ENCODE peak calls at places on chromosomes 13 and 19, in five cellular contexts. One of them, this sample, is unnamed.

GRCh38 chr19:5775668-5776309 is 8.8 kb downstream of the PRR22 start:
- DNase-seq in CD8-positive, alpha-beta T cell: no peak
- DNase-seq in GM10248: no peak
- DNase-seq in AG09309: peak
- DNase-seq in cardiac muscle cell: peak
- DNase-seq in this sample: no peak

GRCh38 chr19:30087381-30088138 is 145.5 kb downstream of the URI1 start:
- DNase-seq in CD8-positive, alpha-beta T cell: no peak
- DNase-seq in AG09309: no peak
- DNase-seq in GM10248: no peak
- DNase-seq in cardiac muscle cell: no peak
- DNase-seq in this sample: no peak

GRCh38 chr13:113047587-113047986 is 58.0 kb upstream of the F7 start:
- DNase-seq in GM10248: no peak
- DNase-seq in CD8-positive, alpha-beta T cell: no peak
- DNase-seq in AG09309: no peak
- DNase-seq in cardiac muscle cell: no peak
- DNase-seq in this sample: no peak

GRCh38 chr19:33394006-33394722 is 20.7 kb downstream of the CEBPG start:
- DNase-seq in AG09309: peak
- DNase-seq in CD8-positive, alpha-beta T cell: no peak
- DNase-seq in GM10248: no peak
- DNase-seq in cardiac muscle cell: peak
- DNase-seq in this sample: no peak

GRCh38 chr19:3120611-3121231 is 15.1 kb upstream of the GNA15 start:
- DNase-seq in GM10248: no peak
- DNase-seq in cardiac muscle cell: no peak
- DNase-seq in AG09309: no peak
- DNase-seq in CD8-positive, alpha-beta T cell: no peak
- DNase-seq in this sample: no peak

GRCh38 chr13:73273276-73273675 is 214.5 kb downstream of the KLF5 start:
- DNase-seq in AG09309: no peak
- DNase-seq in cardiac muscle cell: no peak
- DNase-seq in GM10248: no peak
- DNase-seq in CD8-positive, alpha-beta T cell: no peak
- DNase-seq in this sample: no peak

GRCh38 chr13:61812286-61812685 is 396.6 kb upstream of the PCDH20 start:
- DNase-seq in AG09309: no peak
- DNase-seq in CD8-positive, alpha-beta T cell: no peak
- DNase-seq in cardiac muscle cell: no peak
- DNase-seq in GM10248: no peak
- DNase-seq in this sample: no peak

GRCh38 chr19:18895828-18896341 is at the start of gene CERS1:
- DNase-seq in CD8-positive, alpha-beta T cell: no peak
- DNase-seq in cardiac muscle cell: no peak
- DNase-seq in GM10248: no peak
- DNase-seq in AG09309: no peak
- DNase-seq in this sample: no peak

GRCh38 chr19:51327066-51327985 is 14.6 kb downstream of the VSIG10L start:
- DNase-seq in CD8-positive, alpha-beta T cell: no peak
- DNase-seq in AG09309: no peak
- DNase-seq in GM10248: peak
- DNase-seq in cardiac muscle cell: peak
- DNase-seq in this sample: no peak

GRCh38 chr19:55146078-55146647 is 2.8 kb downstream of the TNNT1 start:
- DNase-seq in cardiac muscle cell: peak
- DNase-seq in GM10248: peak
- DNase-seq in AG09309: no peak
- DNase-seq in CD8-positive, alpha-beta T cell: no peak
- DNase-seq in this sample: no peak

GRCh38 chr19:51339313-51339686 is 2.6 kb downstream of the VSIG10L start:
- DNase-seq in AG09309: no peak
- DNase-seq in CD8-positive, alpha-beta T cell: no peak
- DNase-seq in GM10248: no peak
- DNase-seq in cardiac muscle cell: no peak
- DNase-seq in this sample: no peak

GRCh38 chr13:95083758-95084157 is 217.5 kb downstream of the ABCC4 start:
- DNase-seq in AG09309: peak
- DNase-seq in GM10248: no peak
- DNase-seq in CD8-positive, alpha-beta T cell: no peak
- DNase-seq in cardiac muscle cell: peak
- DNase-seq in this sample: no peak

GRCh38 chr19:45443462-45444317 is 20.0 kb upstream of the ERCC1 start:
- DNase-seq in GM10248: peak
- DNase-seq in AG09309: no peak
- DNase-seq in CD8-positive, alpha-beta T cell: peak
- DNase-seq in cardiac muscle cell: peak
- DNase-seq in this sample: no peak

GRCh38 chr13:34408635-34409034 is 533.4 kb upstream of the NBEA start:
- DNase-seq in cardiac muscle cell: no peak
- DNase-seq in GM10248: no peak
- DNase-seq in CD8-positive, alpha-beta T cell: no peak
- DNase-seq in AG09309: no peak
- DNase-seq in this sample: no peak

GRCh38 chr19:30222993-30223865 is 149.0 kb upstream of the ZNF536 start:
- DNase-seq in AG09309: no peak
- DNase-seq in GM10248: no peak
- DNase-seq in cardiac muscle cell: no peak
- DNase-seq in CD8-positive, alpha-beta T cell: no peak
- DNase-seq in this sample: no peak

GRCh38 chr19:37932985-37933953 is 26.3 kb downstream of the SIPA1L3 start:
- DNase-seq in GM10248: no peak
- DNase-seq in cardiac muscle cell: peak
- DNase-seq in CD8-positive, alpha-beta T cell: no peak
- DNase-seq in AG09309: no peak
- DNase-seq in this sample: no peak

GRCh38 chr19:6020972-6021805 is 43.2 kb upstream of the RANBP3 start:
- DNase-seq in GM10248: no peak
- DNase-seq in cardiac muscle cell: no peak
- DNase-seq in AG09309: no peak
- DNase-seq in CD8-positive, alpha-beta T cell: no peak
- DNase-seq in this sample: no peak

GRCh38 chr19:1862424-1863307 is 713 bp downstream of the KLF16 start:
- DNase-seq in CD8-positive, alpha-beta T cell: no peak
- DNase-seq in AG09309: no peak
- DNase-seq in cardiac muscle cell: no peak
- DNase-seq in GM10248: peak
- DNase-seq in this sample: no peak

GRCh38 chr13:76596216-76596615 is 290.0 kb downstream of the KCTD12 start:
- DNase-seq in AG09309: no peak
- DNase-seq in cardiac muscle cell: no peak
- DNase-seq in CD8-positive, alpha-beta T cell: no peak
- DNase-seq in GM10248: no peak
- DNase-seq in this sample: no peak

GRCh38 chr13:20186771-20187170 is 6.0 kb downstream of the GJB2 start:
- DNase-seq in cardiac muscle cell: no peak
- DNase-seq in GM10248: no peak
- DNase-seq in AG09309: no peak
- DNase-seq in CD8-positive, alpha-beta T cell: no peak
- DNase-seq in this sample: no peak

GRCh38 chr13:110705356-110705825 is 525 bp downstream of the CARS2 start:
- DNase-seq in cardiac muscle cell: no peak
- DNase-seq in GM10248: no peak
- DNase-seq in AG09309: no peak
- DNase-seq in CD8-positive, alpha-beta T cell: no peak
- DNase-seq in this sample: no peak

GRCh38 chr19:18202759-18203407 is 959 bp downstream of the RAB3A start:
- DNase-seq in AG09309: no peak
- DNase-seq in cardiac muscle cell: peak
- DNase-seq in GM10248: peak
- DNase-seq in CD8-positive, alpha-beta T cell: no peak
- DNase-seq in this sample: no peak

GRCh38 chr19:4183967-4184717 is 1.7 kb downstream of the ANKRD24 start:
- DNase-seq in CD8-positive, alpha-beta T cell: no peak
- DNase-seq in GM10248: no peak
- DNase-seq in cardiac muscle cell: no peak
- DNase-seq in AG09309: no peak
- DNase-seq in this sample: no peak

GRCh38 chr19:45765365-45766292 is 3.4 kb downstream of the SIX5 start:
- DNase-seq in cardiac muscle cell: no peak
- DNase-seq in CD8-positive, alpha-beta T cell: no peak
- DNase-seq in AG09309: no peak
- DNase-seq in GM10248: no peak
- DNase-seq in this sample: no peak

GRCh38 chr19:49492573-49493411 is 3.4 kb upstream of the RPS11 start:
- DNase-seq in cardiac muscle cell: no peak
- DNase-seq in GM10248: no peak
- DNase-seq in AG09309: no peak
- DNase-seq in CD8-positive, alpha-beta T cell: no peak
- DNase-seq in this sample: no peak

GRCh38 chr19:13056052-13056660 is 46.5 kb downstream of the LYL1 start:
- DNase-seq in CD8-positive, alpha-beta T cell: no peak
- DNase-seq in cardiac muscle cell: peak
- DNase-seq in AG09309: no peak
- DNase-seq in GM10248: no peak
- DNase-seq in this sample: no peak

GRCh38 chr19:48477696-48478338 is 8.6 kb downstream of the CYTH2 start:
- DNase-seq in GM10248: no peak
- DNase-seq in CD8-positive, alpha-beta T cell: no peak
- DNase-seq in AG09309: no peak
- DNase-seq in cardiac muscle cell: no peak
- DNase-seq in this sample: no peak

GRCh38 chr19:9828551-9829063 is 889 bp downstream of the UBL5 start:
- DNase-seq in GM10248: no peak
- DNase-seq in cardiac muscle cell: no peak
- DNase-seq in CD8-positive, alpha-beta T cell: no peak
- DNase-seq in AG09309: no peak
- DNase-seq in this sample: no peak

GRCh38 chr13:40806241-40806640 is 16.8 kb downstream of the SLC25A15 start:
- DNase-seq in GM10248: no peak
- DNase-seq in CD8-positive, alpha-beta T cell: no peak
- DNase-seq in cardiac muscle cell: no peak
- DNase-seq in AG09309: no peak
- DNase-seq in this sample: no peak

GRCh38 chr13:40801255-40802217 is 12.1 kb downstream of the SLC25A15 start:
- DNase-seq in AG09309: no peak
- DNase-seq in GM10248: no peak
- DNase-seq in CD8-positive, alpha-beta T cell: no peak
- DNase-seq in cardiac muscle cell: no peak
- DNase-seq in this sample: no peak

GRCh38 chr13:40800559-40800958 is 11.1 kb downstream of the SLC25A15 start:
- DNase-seq in CD8-positive, alpha-beta T cell: no peak
- DNase-seq in cardiac muscle cell: no peak
- DNase-seq in GM10248: no peak
- DNase-seq in AG09309: no peak
- DNase-seq in this sample: no peak

GRCh38 chr13:40799508-40799907 is 10.1 kb downstream of the SLC25A15 start:
- DNase-seq in GM10248: no peak
- DNase-seq in cardiac muscle cell: no peak
- DNase-seq in CD8-positive, alpha-beta T cell: no peak
- DNase-seq in AG09309: no peak
- DNase-seq in this sample: no peak

DNA sequence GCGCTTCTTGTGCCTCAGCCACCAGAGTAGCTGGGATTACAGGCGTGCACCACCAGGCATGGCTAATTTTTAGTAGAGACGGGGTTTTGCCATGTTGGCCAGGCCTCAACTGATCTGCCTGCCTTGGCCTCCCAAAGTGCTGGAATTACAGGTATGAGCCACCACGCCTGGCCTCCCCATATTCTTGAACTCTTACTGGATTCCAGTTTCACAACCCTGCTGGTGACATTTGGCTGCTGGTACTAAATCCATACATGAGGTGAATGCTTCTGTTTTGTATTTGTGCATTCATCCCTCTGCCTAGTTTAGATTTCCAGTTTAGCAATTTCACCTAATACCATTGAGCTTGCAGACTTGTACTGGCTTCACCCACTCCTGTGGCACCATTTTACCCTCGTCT is 13.9 kb downstream of the SLC25A15 start:
- DNase-seq in CD8-positive, alpha-beta T cell: no peak
- DNase-seq in AG09309: no peak
- DNase-seq in GM10248: no peak
- DNase-seq in cardiac muscle cell: no peak
- DNase-seq in this sample: no peak
- TF ChIP-seq CTCF in CD8-positive, alpha-beta T cell: no peak
- TF ChIP-seq CTCF in AG09309: no peak
- TF ChIP-seq CTCF in GM10248: no peak
- TF ChIP-seq CTCF in cardiac muscle cell: no peak
- TF ChIP-seq CTCF in this sample: no peak

DNA sequence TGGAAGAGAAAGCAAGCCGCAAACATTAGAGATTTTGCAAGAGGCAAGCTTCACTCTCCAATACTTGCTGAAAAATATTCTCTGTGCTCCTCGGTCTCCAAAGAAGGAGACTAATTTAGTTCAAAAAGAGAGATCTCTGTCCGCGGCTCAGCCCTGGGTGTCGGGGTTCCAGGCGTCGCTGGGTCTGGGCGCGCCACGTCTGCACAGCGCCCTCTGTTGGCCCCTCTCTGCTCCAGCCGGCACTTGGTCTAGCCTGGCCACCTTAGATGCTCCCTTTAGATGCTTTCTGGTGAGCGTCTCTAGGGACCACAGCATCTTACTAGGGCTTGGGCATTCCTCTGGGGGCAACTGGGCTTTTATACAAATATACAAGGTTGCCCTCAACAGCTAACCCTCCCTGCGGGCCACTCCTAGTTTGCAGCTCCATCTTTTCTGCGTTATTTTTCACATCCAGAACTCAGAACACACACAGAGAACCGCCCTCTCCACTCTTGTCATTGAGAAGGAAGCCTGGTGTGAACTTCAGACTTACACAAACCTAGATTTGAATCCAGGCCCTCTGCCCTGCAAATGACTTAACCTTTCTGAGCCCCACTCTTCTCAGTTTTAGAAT is 78.3 kb downstream of the CYSLTR2 start:
- DNase-seq in cardiac muscle cell: peak
- DNase-seq in GM10248: peak
- DNase-seq in AG09309: no peak
- DNase-seq in CD8-positive, alpha-beta T cell: peak
- DNase-seq in this sample: peak
- TF ChIP-seq CTCF in cardiac muscle cell: peak
- TF ChIP-seq CTCF in GM10248: peak
- TF ChIP-seq CTCF in AG09309: peak
- TF ChIP-seq CTCF in CD8-positive, alpha-beta T cell: peak
- TF ChIP-seq CTCF in this sample: peak

DNA sequence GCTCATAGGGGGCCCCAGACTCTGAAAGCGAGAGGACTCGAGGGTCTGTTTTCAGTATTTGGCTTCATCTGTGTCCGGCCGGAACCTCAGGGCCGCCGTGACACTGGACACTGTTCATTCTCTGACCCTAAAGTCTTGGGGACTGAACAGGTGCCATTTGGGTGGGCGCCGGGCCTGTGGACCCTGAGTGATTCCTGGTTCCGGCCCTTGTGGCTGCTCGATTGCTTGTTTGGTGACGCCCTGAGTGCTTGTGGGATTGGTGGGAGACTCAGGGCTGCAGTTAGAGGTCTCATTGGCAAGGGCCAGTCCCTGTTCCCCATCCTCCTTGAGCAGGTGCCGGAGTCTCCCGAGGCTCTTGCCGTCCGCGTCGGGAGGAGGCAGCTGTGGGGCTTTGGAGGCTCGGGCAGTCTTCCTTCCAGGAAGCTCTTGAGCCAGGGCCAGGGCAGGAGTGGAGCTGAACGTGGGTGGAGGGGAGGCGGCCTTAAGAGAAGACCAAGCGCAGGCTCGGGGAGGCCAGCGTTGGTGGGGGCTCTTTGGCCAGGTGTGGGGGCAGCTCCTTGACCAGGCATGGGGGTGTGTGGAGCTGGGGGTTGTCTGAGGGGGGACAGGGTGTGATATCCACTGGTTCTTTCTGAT is 4.7 kb downstream of the PTBP1 start:
- DNase-seq in CD8-positive, alpha-beta T cell: no peak
- DNase-seq in cardiac muscle cell: peak
- DNase-seq in AG09309: no peak
- DNase-seq in GM10248: no peak
- DNase-seq in this sample: no peak
- TF ChIP-seq CTCF in CD8-positive, alpha-beta T cell: no peak
- TF ChIP-seq CTCF in cardiac muscle cell: no peak
- TF ChIP-seq CTCF in AG09309: no peak
- TF ChIP-seq CTCF in GM10248: no peak
- TF ChIP-seq CTCF in this sample: no peak

GRCh38 chr13:42017264-42017663 is 31.2 kb upstream of the DGKH start:
- DNase-seq in cardiac muscle cell: no peak
- DNase-seq in CD8-positive, alpha-beta T cell: no peak
- DNase-seq in GM10248: no peak
- DNase-seq in AG09309: no peak
- DNase-seq in this sample: no peak
- TF ChIP-seq CTCF in cardiac muscle cell: no peak
- TF ChIP-seq CTCF in CD8-positive, alpha-beta T cell: no peak
- TF ChIP-seq CTCF in GM10248: no peak
- TF ChIP-seq CTCF in AG09309: no peak
- TF ChIP-seq CTCF in this sample: no peak